ENCODE peak calls at places on chromosomes 4 and X, in eight cellular contexts. One of them, this sample, is unnamed.

GRCh38 chr4:182642831-182643230 is 274.4 kb downstream of the DCTD start:
- DNase-seq in suprapubic skin: no peak
- DNase-seq in spleen: no peak
- DNase-seq in upper lobe of left lung: no peak
- DNase-seq in GM12891: no peak
- DNase-seq in HL-60: no peak
- DNase-seq in sigmoid colon: no peak
- DNase-seq in Panc1: no peak
- DNase-seq in this sample: no peak

GRCh38 chr4:107951551-107951950 is 20.2 kb downstream of the CYP2U1 start:
- DNase-seq in suprapubic skin: no peak
- DNase-seq in spleen: no peak
- DNase-seq in upper lobe of left lung: no peak
- DNase-seq in GM12891: no peak
- DNase-seq in HL-60: no peak
- DNase-seq in sigmoid colon: no peak
- DNase-seq in Panc1: no peak
- DNase-seq in this sample: no peak

GRCh38 chr4:76881375-76881774 is 16.6 kb downstream of the SOWAHB start:
- DNase-seq in suprapubic skin: no peak
- DNase-seq in spleen: no peak
- DNase-seq in upper lobe of left lung: no peak
- DNase-seq in GM12891: no peak
- DNase-seq in HL-60: no peak
- DNase-seq in sigmoid colon: no peak
- DNase-seq in Panc1: no peak
- DNase-seq in this sample: peak; percentile 34

GRCh38 chr4:7978489-7978888 is 38.8 kb upstream of the AFAP1 start:
- DNase-seq in suprapubic skin: no peak
- DNase-seq in spleen: no peak
- DNase-seq in upper lobe of left lung: peak; percentile 78
- DNase-seq in GM12891: no peak
- DNase-seq in HL-60: no peak
- DNase-seq in sigmoid colon: no peak
- DNase-seq in Panc1: no peak
- DNase-seq in this sample: peak; percentile 44

GRCh38 chr4:168797176-168797575 is 212.9 kb downstream of the CBR4 start:
- DNase-seq in suprapubic skin: no peak
- DNase-seq in spleen: no peak
- DNase-seq in upper lobe of left lung: no peak
- DNase-seq in GM12891: no peak
- DNase-seq in HL-60: no peak
- DNase-seq in sigmoid colon: no peak
- DNase-seq in Panc1: no peak
- DNase-seq in this sample: no peak

GRCh38 chr4:179804440-179804839 is 2362.2 kb upstream of the AGA start:
- DNase-seq in suprapubic skin: no peak
- DNase-seq in spleen: no peak
- DNase-seq in upper lobe of left lung: no peak
- DNase-seq in GM12891: no peak
- DNase-seq in HL-60: no peak
- DNase-seq in sigmoid colon: no peak
- DNase-seq in Panc1: no peak
- DNase-seq in this sample: no peak

GRCh38 chr4:8736083-8736825 is 135.4 kb downstream of the HMX1 start:
- DNase-seq in suprapubic skin: no peak
- DNase-seq in spleen: no peak
- DNase-seq in upper lobe of left lung: no peak
- DNase-seq in GM12891: no peak
- DNase-seq in HL-60: no peak
- DNase-seq in sigmoid colon: peak; percentile 44
- DNase-seq in Panc1: no peak
- DNase-seq in this sample: no peak

GRCh38 chrX:63506320-63506719 is 155.2 kb upstream of the SPIN4 start:
- DNase-seq in suprapubic skin: no peak
- DNase-seq in spleen: no peak
- DNase-seq in upper lobe of left lung: no peak
- DNase-seq in GM12891: no peak
- DNase-seq in HL-60: no peak
- DNase-seq in sigmoid colon: no peak
- DNase-seq in Panc1: no peak
- DNase-seq in this sample: peak; percentile 61

GRCh38 chr4:177041356-177041755 is 248.6 kb upstream of the VEGFC start:
- DNase-seq in suprapubic skin: no peak
- DNase-seq in spleen: no peak
- DNase-seq in upper lobe of left lung: no peak
- DNase-seq in GM12891: no peak
- DNase-seq in HL-60: no peak
- DNase-seq in sigmoid colon: no peak
- DNase-seq in Panc1: no peak
- DNase-seq in this sample: no peak

GRCh38 chr4:113781439-113782040 is 20.0 kb upstream of the CAMK2D start:
- DNase-seq in suprapubic skin: no peak
- DNase-seq in spleen: no peak
- DNase-seq in upper lobe of left lung: no peak
- DNase-seq in GM12891: no peak
- DNase-seq in HL-60: no peak
- DNase-seq in sigmoid colon: no peak
- DNase-seq in Panc1: no peak
- DNase-seq in this sample: peak; percentile 66

GRCh38 chr4:44016582-44017421 is 431.8 kb downstream of the KCTD8 start:
- DNase-seq in suprapubic skin: no peak
- DNase-seq in spleen: no peak
- DNase-seq in upper lobe of left lung: no peak
- DNase-seq in GM12891: no peak
- DNase-seq in HL-60: no peak
- DNase-seq in sigmoid colon: no peak
- DNase-seq in Panc1: peak; percentile 22
- DNase-seq in this sample: no peak

GRCh38 chrX:51608766-51609165 is 9.9 kb downstream of the CENPVL3 start:
- DNase-seq in suprapubic skin: no peak
- DNase-seq in spleen: no peak
- DNase-seq in upper lobe of left lung: no peak
- DNase-seq in GM12891: no peak
- DNase-seq in HL-60: no peak
- DNase-seq in sigmoid colon: no peak
- DNase-seq in Panc1: no peak
- DNase-seq in this sample: no peak

GRCh38 chrX:49171752-49172279 is at the start of gene PLP2:
- DNase-seq in suprapubic skin: peak; percentile 78
- DNase-seq in spleen: peak; percentile 90
- DNase-seq in upper lobe of left lung: peak; percentile 67
- DNase-seq in GM12891: no peak
- DNase-seq in HL-60: peak; percentile 55
- DNase-seq in sigmoid colon: peak; percentile 85
- DNase-seq in Panc1: no peak
- DNase-seq in this sample: peak; percentile 21

GRCh38 chr4:8920289-8920965 is 48.8 kb upstream of the HMX1 start:
- DNase-seq in suprapubic skin: peak; percentile 44
- DNase-seq in spleen: peak; percentile 60
- DNase-seq in upper lobe of left lung: no peak
- DNase-seq in GM12891: no peak
- DNase-seq in HL-60: no peak
- DNase-seq in sigmoid colon: peak; percentile 47
- DNase-seq in Panc1: no peak
- DNase-seq in this sample: no peak

GRCh38 chr4:44558206-44558605 is 93.2 kb downstream of the YIPF7 start:
- DNase-seq in suprapubic skin: no peak
- DNase-seq in spleen: no peak
- DNase-seq in upper lobe of left lung: no peak
- DNase-seq in GM12891: no peak
- DNase-seq in HL-60: no peak
- DNase-seq in sigmoid colon: no peak
- DNase-seq in Panc1: no peak
- DNase-seq in this sample: no peak

GRCh38 chr4:75924309-75924708 is 16.5 kb downstream of the NAAA start:
- DNase-seq in suprapubic skin: no peak
- DNase-seq in spleen: no peak
- DNase-seq in upper lobe of left lung: no peak
- DNase-seq in GM12891: no peak
- DNase-seq in HL-60: no peak
- DNase-seq in sigmoid colon: no peak
- DNase-seq in Panc1: no peak
- DNase-seq in this sample: no peak

GRCh38 chr4:140703463-140703862 is 52.7 kb downstream of the TBC1D9 start:
- DNase-seq in suprapubic skin: no peak
- DNase-seq in spleen: no peak
- DNase-seq in upper lobe of left lung: no peak
- DNase-seq in GM12891: no peak
- DNase-seq in HL-60: no peak
- DNase-seq in sigmoid colon: no peak
- DNase-seq in Panc1: no peak
- DNase-seq in this sample: no peak

GRCh38 chr4:140705625-140706275 is 50.4 kb downstream of the TBC1D9 start:
- DNase-seq in suprapubic skin: no peak
- DNase-seq in spleen: no peak
- DNase-seq in upper lobe of left lung: no peak
- DNase-seq in GM12891: no peak
- DNase-seq in HL-60: no peak
- DNase-seq in sigmoid colon: no peak
- DNase-seq in Panc1: no peak
- DNase-seq in this sample: no peak

GRCh38 chr4:140704964-140705363 is 51.2 kb downstream of the TBC1D9 start:
- DNase-seq in suprapubic skin: no peak
- DNase-seq in spleen: no peak
- DNase-seq in upper lobe of left lung: no peak
- DNase-seq in GM12891: no peak
- DNase-seq in HL-60: no peak
- DNase-seq in sigmoid colon: no peak
- DNase-seq in Panc1: no peak
- DNase-seq in this sample: no peak

GRCh38 chr4:140704392-140704955 is 51.7 kb downstream of the TBC1D9 start:
- DNase-seq in suprapubic skin: no peak
- DNase-seq in spleen: no peak
- DNase-seq in upper lobe of left lung: no peak
- DNase-seq in GM12891: no peak
- DNase-seq in HL-60: no peak
- DNase-seq in sigmoid colon: no peak
- DNase-seq in Panc1: no peak
- DNase-seq in this sample: no peak

GRCh38 chr4:140702096-140702757 is 54.0 kb downstream of the TBC1D9 start:
- DNase-seq in suprapubic skin: no peak
- DNase-seq in spleen: no peak
- DNase-seq in upper lobe of left lung: no peak
- DNase-seq in GM12891: no peak
- DNase-seq in HL-60: no peak
- DNase-seq in sigmoid colon: no peak
- DNase-seq in Panc1: no peak
- DNase-seq in this sample: no peak
- TF ChIP-seq POLR2AphosphoS5 in suprapubic skin: no peak
- TF ChIP-seq POLR2AphosphoS5 in spleen: no peak
- TF ChIP-seq POLR2AphosphoS5 in upper lobe of left lung: no peak
- TF ChIP-seq POLR2AphosphoS5 in GM12891: no peak
- TF ChIP-seq POLR2AphosphoS5 in HL-60: no peak
- TF ChIP-seq POLR2AphosphoS5 in sigmoid colon: no peak
- TF ChIP-seq POLR2AphosphoS5 in Panc1: no peak
- TF ChIP-seq POLR2AphosphoS5 in this sample: no peak

GRCh38 chr4:184398741-184399504 is 75.4 kb downstream of the IRF2 start:
- DNase-seq in suprapubic skin: no peak
- DNase-seq in spleen: no peak
- DNase-seq in upper lobe of left lung: no peak
- DNase-seq in GM12891: no peak
- DNase-seq in HL-60: no peak
- DNase-seq in sigmoid colon: no peak
- DNase-seq in Panc1: no peak
- DNase-seq in this sample: no peak

GRCh38 chr4:184400891-184401290 is 73.5 kb downstream of the IRF2 start:
- DNase-seq in suprapubic skin: no peak
- DNase-seq in spleen: no peak
- DNase-seq in upper lobe of left lung: no peak
- DNase-seq in GM12891: no peak
- DNase-seq in HL-60: no peak
- DNase-seq in sigmoid colon: no peak
- DNase-seq in Panc1: no peak
- DNase-seq in this sample: no peak

GRCh38 chr4:184401397-184402171 is 72.8 kb downstream of the IRF2 start:
- DNase-seq in suprapubic skin: no peak
- DNase-seq in spleen: no peak
- DNase-seq in upper lobe of left lung: no peak
- DNase-seq in GM12891: no peak
- DNase-seq in HL-60: no peak
- DNase-seq in sigmoid colon: no peak
- DNase-seq in Panc1: no peak
- DNase-seq in this sample: peak; percentile 88

GRCh38 chr4:184399505-184399893 is 74.9 kb downstream of the IRF2 start:
- DNase-seq in suprapubic skin: no peak
- DNase-seq in spleen: no peak
- DNase-seq in upper lobe of left lung: no peak
- DNase-seq in GM12891: no peak
- DNase-seq in HL-60: no peak
- DNase-seq in sigmoid colon: no peak
- DNase-seq in Panc1: no peak
- DNase-seq in this sample: no peak

DNA sequence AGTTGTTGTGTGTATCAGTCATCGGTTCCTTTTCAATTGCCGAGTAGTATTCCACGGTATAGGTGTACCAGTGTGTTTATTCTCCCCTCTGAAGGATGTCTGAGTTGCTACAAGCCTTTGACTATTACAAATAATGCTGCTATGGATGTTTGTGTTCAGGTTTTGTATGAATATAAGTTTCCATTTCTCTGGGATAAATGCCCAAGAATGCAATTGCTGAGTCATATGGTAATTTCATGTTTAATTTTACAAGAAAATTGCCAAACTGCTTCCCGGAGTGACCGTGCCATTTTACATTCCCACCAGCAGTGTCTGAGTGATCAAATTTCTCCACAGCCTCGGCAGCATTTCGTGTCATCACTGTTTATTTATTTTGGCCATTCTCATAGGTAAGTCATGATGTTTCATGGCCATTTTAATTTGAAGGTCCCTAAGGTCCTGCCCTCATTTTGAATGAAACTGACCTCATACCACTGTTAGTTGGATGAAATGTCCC is 73.9 kb downstream of the IRF2 start:
- DNase-seq in suprapubic skin: no peak
- DNase-seq in spleen: no peak
- DNase-seq in upper lobe of left lung: no peak
- DNase-seq in GM12891: no peak
- DNase-seq in HL-60: no peak
- DNase-seq in sigmoid colon: no peak
- DNase-seq in Panc1: peak; percentile 60
- DNase-seq in this sample: no peak
- TF ChIP-seq POLR2AphosphoS5 in suprapubic skin: no peak
- TF ChIP-seq POLR2AphosphoS5 in spleen: no peak
- TF ChIP-seq POLR2AphosphoS5 in upper lobe of left lung: no peak
- TF ChIP-seq POLR2AphosphoS5 in GM12891: no peak
- TF ChIP-seq POLR2AphosphoS5 in HL-60: no peak
- TF ChIP-seq POLR2AphosphoS5 in sigmoid colon: no peak
- TF ChIP-seq POLR2AphosphoS5 in Panc1: no peak
- TF ChIP-seq POLR2AphosphoS5 in this sample: no peak

GRCh38 chr4:157572291-157572690 is 351.8 kb downstream of the GRIA2 start:
- DNase-seq in suprapubic skin: no peak
- DNase-seq in spleen: no peak
- DNase-seq in upper lobe of left lung: no peak
- DNase-seq in GM12891: no peak
- DNase-seq in HL-60: no peak
- DNase-seq in sigmoid colon: no peak
- DNase-seq in Panc1: no peak
- DNase-seq in this sample: no peak
- TF ChIP-seq POLR2AphosphoS5 in suprapubic skin: no peak
- TF ChIP-seq POLR2AphosphoS5 in spleen: no peak
- TF ChIP-seq POLR2AphosphoS5 in upper lobe of left lung: no peak
- TF ChIP-seq POLR2AphosphoS5 in GM12891: no peak
- TF ChIP-seq POLR2AphosphoS5 in HL-60: no peak
- TF ChIP-seq POLR2AphosphoS5 in sigmoid colon: no peak
- TF ChIP-seq POLR2AphosphoS5 in Panc1: no peak
- TF ChIP-seq POLR2AphosphoS5 in this sample: no peak

GRCh38 chr4:26452565-26453531 is 37.4 kb downstream of the CCKAR start:
- DNase-seq in suprapubic skin: no peak
- DNase-seq in spleen: no peak
- DNase-seq in upper lobe of left lung: peak; percentile 29
- DNase-seq in GM12891: no peak
- DNase-seq in HL-60: no peak
- DNase-seq in sigmoid colon: no peak
- DNase-seq in Panc1: no peak
- DNase-seq in this sample: peak; percentile 59
- TF ChIP-seq POLR2AphosphoS5 in suprapubic skin: no peak
- TF ChIP-seq POLR2AphosphoS5 in spleen: no peak
- TF ChIP-seq POLR2AphosphoS5 in upper lobe of left lung: no peak
- TF ChIP-seq POLR2AphosphoS5 in GM12891: no peak
- TF ChIP-seq POLR2AphosphoS5 in HL-60: no peak
- TF ChIP-seq POLR2AphosphoS5 in sigmoid colon: no peak
- TF ChIP-seq POLR2AphosphoS5 in Panc1: no peak
- TF ChIP-seq POLR2AphosphoS5 in this sample: no peak